ENCODE peak calls at places on chromosomes 11 and 22, in five cellular contexts. J, Q, Z, I and V are unnamed samples.

GRCh38 chr11:61961570-61962212 is 5.7 kb downstream of the FTH1 start:
- DNase-seq in I (no peak), J (no peak), Z (no peak), Q (peak; percentile 78), V (no peak)

GRCh38 chr11:24437123-24437522 is 59.7 kb upstream of the LUZP2 start:
- DNase-seq in J (peak; percentile 24), Z (no peak), Q (no peak), I (no peak), V (no peak)

GRCh38 chr11:114159802-114160588 is 100.5 kb downstream of the ZBTB16 start:
- DNase-seq in Z (peak; percentile 98), J (peak; percentile 53), Q (peak; percentile 100), I (peak; percentile 99), V (peak; percentile 98)

GRCh38 chr22:32781695-32782094 is 19.8 kb upstream of the TIMP3 start:
- DNase-seq in Q (no peak), Z (no peak), I (no peak), J (no peak), V (no peak)

GRCh38 chr11:100799445-100799844 is 112.4 kb downstream of the ARHGAP42 start:
- DNase-seq in Z (no peak), J (no peak), I (no peak), Q (no peak), V (no peak)

GRCh38 chr22:17777005-17777716 is 2.9 kb upstream of the BID start:
- DNase-seq in Z (peak; percentile 87), I (peak; percentile 80), J (no peak), Q (no peak), V (peak; percentile 85)

GRCh38 chr11:64359712-64360402 is 895 bp downstream of the RPS6KA4 start:
- DNase-seq in Q (no peak), I (peak; percentile 30), J (peak; percentile 72), Z (peak; percentile 49), V (no peak)

GRCh38 chr11:122287401-122287800 is 171.4 kb upstream of the BLID start:
- DNase-seq in Q (no peak), Z (no peak), J (no peak), I (no peak), V (no peak)

GRCh38 chr22:49545606-49546005 is 282.1 kb downstream of the BRD1 start:
- DNase-seq in Z (no peak), J (no peak), Q (no peak), I (no peak), V (no peak)

GRCh38 chr11:37512156-37512780 is 914.2 kb upstream of the RAG2 start:
- DNase-seq in J (no peak), I (no peak), Q (no peak), Z (no peak), V (no peak)

GRCh38 chr11:13308704-13309103 is 31.1 kb downstream of the BMAL1 start:
- DNase-seq in J (no peak), I (no peak), Z (no peak), Q (no peak), V (no peak)

GRCh38 chr11:17989306-17989705 is 23.5 kb downstream of the SERGEF start:
- DNase-seq in Z (no peak), Q (no peak), I (no peak), J (no peak), V (no peak)

GRCh38 chr11:61021661-61022212 is 50.3 kb downstream of the CD6 start:
- DNase-seq in Z (peak; percentile 60), J (peak; percentile 90), Q (no peak), I (peak; percentile 94), V (peak; percentile 87)

GRCh38 chr11:16215352-16215751 is 141.0 kb downstream of the SOX6 start:
- DNase-seq in Q (no peak), J (no peak), I (no peak), Z (no peak), V (no peak)

GRCh38 chr11:10885703-10886363 is 28.0 kb upstream of the ZBED5 start:
- DNase-seq in I (no peak), J (no peak), Z (no peak), Q (no peak), V (no peak)

GRCh38 chr22:49580024-49580423 is 247.6 kb downstream of the BRD1 start:
- DNase-seq in J (no peak), Z (no peak), Q (no peak), I (no peak), V (no peak)

GRCh38 chr11:99822846-99823565 is 802.3 kb downstream of the CNTN5 start:
- DNase-seq in Z (no peak), J (no peak), I (no peak), Q (no peak), V (no peak)

GRCh38 chr11:45145083-45145420 is 1.4 kb upstream of the PRDM11 start:
- DNase-seq in Q (no peak), Z (no peak), I (no peak), J (no peak), V (no peak)

GRCh38 chr11:33952805-33953204 is 60.9 kb upstream of the LMO2 start:
- DNase-seq in Z (no peak), Q (no peak), I (no peak), J (no peak), V (no peak)

GRCh38 chr11:102453286-102453797 is 777 bp upstream of the TMEM123 start:
- DNase-seq in I (no peak), J (peak; percentile 51), Z (peak; percentile 39), Q (peak; percentile 30), V (peak; percentile 38)

GRCh38 chr22:27502327-27502726 is 299.2 kb downstream of the MN1 start:
- DNase-seq in I (no peak), Q (no peak), Z (no peak), J (no peak), V (no peak)

GRCh38 chr22:36733271-36733670 is 29.7 kb upstream of the CACNG2 start:
- DNase-seq in Z (no peak), I (no peak), J (no peak), Q (no peak), V (no peak)

GRCh38 chr11:8649361-8649760 is 33.1 kb downstream of the TRIM66 start:
- DNase-seq in J (no peak), Z (no peak), I (no peak), Q (no peak), V (no peak)

GRCh38 chr11:70826541-70826943 is 425.8 kb downstream of the SHANK2 start:
- DNase-seq in J (peak; percentile 62), Q (no peak), Z (no peak), I (no peak), V (no peak)

GRCh38 chr11:69443968-69444364 is 37.5 kb upstream of the LINC01488 start:
- DNase-seq in Q (no peak), I (no peak), Z (no peak), J (no peak), V (no peak)

GRCh38 chr11:109885006-109885405 is 208.2 kb upstream of the ZC3H12C start:
- DNase-seq in Z (no peak), Q (no peak), I (no peak), J (no peak), V (no peak)

GRCh38 chr22:50422961-50423815 is 51.6 kb downstream of the SBF1 start:
- DNase-seq in J (no peak), Z (no peak), I (no peak), Q (no peak), V (no peak)

GRCh38 chr11:130705670-130706421 is 210.4 kb downstream of the SNX19 start:
- DNase-seq in I (no peak), J (no peak), Q (no peak), Z (no peak), V (no peak)

GRCh38 chr11:45275823-45276222 is 10.3 kb downstream of the SYT13 start:
- DNase-seq in J (no peak), Z (no peak), Q (no peak), I (no peak), V (no peak)

GRCh38 chr11:128884703-128885338 is 6.3 kb upstream of the KCNJ5 start:
- DNase-seq in Z (peak; percentile 67), Q (no peak), I (peak; percentile 64), J (peak; percentile 85), V (peak; percentile 64)

GRCh38 chr11:128881221-128881620 is 9.9 kb upstream of the KCNJ5 start:
- DNase-seq in J (no peak), Q (no peak), Z (no peak), I (no peak), V (no peak)

GRCh38 chr11:128882451-128882850 is 8.7 kb upstream of the KCNJ5 start:
- DNase-seq in J (no peak), Z (no peak), I (no peak), Q (no peak), V (no peak)

GRCh38 chr11:128886401-128887119 is 4.6 kb upstream of the KCNJ5 start:
- DNase-seq in Q (no peak), I (no peak), J (peak; percentile 53), Z (peak; percentile 24), V (peak; percentile 57)

DNA sequence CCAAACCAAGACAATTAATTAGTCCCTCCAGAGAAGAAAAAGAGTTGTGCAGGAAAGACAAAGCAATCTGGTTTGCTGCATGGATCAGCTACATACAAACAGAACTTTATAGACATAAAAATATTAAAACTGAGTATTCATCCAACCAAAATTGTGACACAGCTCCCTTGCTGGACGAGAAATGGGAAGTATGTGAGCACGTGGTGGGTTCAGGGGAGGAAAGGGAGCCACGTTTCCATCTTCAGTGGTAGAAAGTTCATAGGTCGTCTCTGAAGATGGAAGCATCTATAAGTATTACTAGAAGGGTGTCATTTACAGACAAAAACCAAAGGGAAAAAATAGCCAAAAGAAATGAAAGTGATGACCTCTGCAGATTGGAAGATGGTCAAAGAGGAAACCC is 7.1 kb upstream of the KCNJ5 start:
- DNase-seq in J (no peak), Z (no peak), Q (no peak), I (no peak), V (no peak)
- H3K4me3 ChIP-seq in J (no peak overlapping the region), Z (no peak overlapping the region), Q (no peak overlapping the region), I (no peak overlapping the region), V (no peak overlapping the region)

GRCh38 chr11:35621620-35622019 is 3.4 kb downstream of the FJX1 start:
- DNase-seq in Q (no peak), J (no peak), I (no peak), Z (no peak), V (no peak)

GRCh38 chr11:35618497-35619029 is 303 bp downstream of the FJX1 start:
- DNase-seq in I (peak; percentile 13), Q (peak; percentile 16), Z (no peak), J (peak; percentile 61), V (no peak)

GRCh38 chr11:35622070-35622469 is 3.8 kb downstream of the FJX1 start:
- DNase-seq in I (no peak), Z (no peak), Q (no peak), J (peak; percentile 70), V (no peak)

GRCh38 chr11:35619030-35619753 is 932 bp downstream of the FJX1 start:
- DNase-seq in J (peak; percentile 66), Q (peak; percentile 26), Z (no peak), I (peak; percentile 13), V (no peak)

GRCh38 chr11:35619754-35620640 is 1.7 kb downstream of the FJX1 start:
- DNase-seq in Q (peak; percentile 16), I (no peak), J (peak; percentile 89), Z (no peak), V (no peak)
- H3K4me3 ChIP-seq in Q (peak overlapping the region; percentile 80), I (no peak overlapping the region), J (peak overlapping the region; percentile 65), Z (no peak overlapping the region), V (no peak overlapping the region)

GRCh38 chr11:1351278-1351937 is 38.3 kb upstream of the BRSK2 start:
- DNase-seq in Z (no peak), I (no peak), Q (no peak), J (peak; percentile 23), V (no peak)
- H3K4me3 ChIP-seq in Z (no peak overlapping the region), I (no peak overlapping the region), Q (no peak overlapping the region), J (no peak overlapping the region), V (no peak overlapping the region)

DNA sequence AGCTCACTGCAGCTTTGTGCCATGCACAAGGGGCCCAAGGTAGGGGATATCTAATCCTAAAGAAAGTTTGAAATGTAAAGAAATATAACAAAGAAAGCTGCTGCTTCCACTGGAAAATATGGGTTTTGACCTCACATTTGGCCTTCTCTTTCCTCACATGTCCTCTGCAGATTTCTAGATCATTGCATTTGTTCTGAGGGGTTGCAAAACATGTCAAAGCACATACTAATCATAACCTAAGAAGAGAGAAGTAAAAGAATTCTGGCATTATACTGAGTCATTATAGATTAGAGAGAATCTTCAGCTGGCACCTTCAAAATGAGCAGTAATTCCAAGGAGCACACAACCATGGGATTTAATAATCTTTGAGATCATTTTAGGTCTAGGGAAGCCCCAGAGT is 92.5 kb upstream of the CHRM4 start:
- DNase-seq in Z (no peak), Q (no peak), J (no peak), I (no peak), V (no peak)
- H3K4me3 ChIP-seq in Z (no peak overlapping the region), Q (no peak overlapping the region), J (no peak overlapping the region), I (no peak overlapping the region), V (no peak overlapping the region)